ENCODE peak calls at places on chromosome 3, in four cellular contexts. K, W, A and M are unnamed samples.

GRCh38 chr3:105956311-105956710 is 87.5 kb upstream of the CBLB start:
- DNase-seq in K (no peak), W (peak; percentile 44), A (no peak), M (no peak)

GRCh38 chr3:112671930-112672715 is 31.2 kb upstream of the CCDC80 start:
- DNase-seq in K (peak; percentile 98), W (peak; percentile 91), A (no peak), M (no peak)

GRCh38 chr3:152047465-152047864 is 174.0 kb downstream of the SUCNR1 start:
- DNase-seq in K (peak; percentile 68), W (peak; percentile 81), A (no peak), M (no peak)

GRCh38 chr3:179801263-179801662 is 148.4 kb downstream of the USP13 start:
- DNase-seq in K (peak; percentile 96), W (peak; percentile 98), A (no peak), M (no peak)

GRCh38 chr3:59056706-59057105 is 6.9 kb upstream of the CFAP20DC start:
- DNase-seq in K (peak; percentile 19), W (no peak), A (no peak), M (no peak)

GRCh38 chr3:197435426-197435825 is 120.3 kb downstream of the BDH1 start:
- DNase-seq in K (no peak), W (no peak), A (no peak), M (no peak)

GRCh38 chr3:99023590-99024192 is 122.2 kb upstream of the DCBLD2 start:
- DNase-seq in K (peak; percentile 56), W (peak; percentile 84), A (no peak), M (no peak)

GRCh38 chr3:126456211-126456610 is 19.5 kb downstream of the ZXDC start:
- DNase-seq in K (no peak), W (no peak), A (no peak), M (no peak)

GRCh38 chr3:120753831-120754230 is 11.3 kb downstream of the GTF2E1 start:
- DNase-seq in K (peak; percentile 27), W (peak; percentile 63), A (no peak), M (no peak)

GRCh38 chr3:149717391-149718056 is 34.8 kb downstream of the COMMD2 start:
- DNase-seq in K (peak; percentile 82), W (peak; percentile 91), A (no peak), M (peak; percentile 46)

GRCh38 chr3:156449712-156450574 is 105.0 kb downstream of the SSR3 start:
- DNase-seq in K (peak; percentile 30), W (peak; percentile 21), A (no peak), M (no peak)

GRCh38 chr3:5426094-5426883 is 238.8 kb downstream of the EDEM1 start:
- DNase-seq in K (peak; percentile 22), W (peak; percentile 6), A (peak; percentile 66), M (peak; percentile 86)

GRCh38 chr3:23130406-23130805 is 72.7 kb upstream of the UBE2E2 start:
- DNase-seq in K (no peak), W (no peak), A (no peak), M (no peak)

GRCh38 chr3:72924055-72924454 is 36.2 kb downstream of the GXYLT2 start:
- DNase-seq in K (no peak), W (no peak), A (no peak), M (no peak)

GRCh38 chr3:21781371-21781770 is 30.4 kb upstream of the ZNF385D start:
- DNase-seq in K (no peak), W (no peak), A (no peak), M (no peak)

GRCh38 chr3:35141406-35141805 is 497.9 kb upstream of the ARPP21 start:
- DNase-seq in K (no peak), W (no peak), A (no peak), M (no peak)

GRCh38 chr3:107387555-107387954 is 10.3 kb downstream of the CCDC54 start:
- DNase-seq in K (peak; percentile 79), W (peak; percentile 27), A (no peak), M (no peak)

GRCh38 chr3:53776494-53777101 is 69.6 kb downstream of the CHDH start:
- DNase-seq in K (peak; percentile 8), W (peak; percentile 64), A (no peak), M (no peak)

GRCh38 chr3:152019516-152019915 is 146.1 kb downstream of the SUCNR1 start:
- DNase-seq in K (no peak), W (no peak), A (no peak), M (no peak)

GRCh38 chr3:4826237-4827100 is 152.8 kb upstream of the BHLHE40 start:
- DNase-seq in K (no peak), W (no peak), A (peak; percentile 85), M (peak; percentile 86)

GRCh38 chr3:117035785-117036184 is 326.2 kb downstream of the TUSC7 start:
- DNase-seq in K (peak; percentile 30), W (peak; percentile 42), A (peak; percentile 16), M (no peak)

GRCh38 chr3:126155819-126156218 is 24.6 kb downstream of the ALDH1L1 start:
- DNase-seq in K (no peak), W (no peak), A (no peak), M (no peak)

GRCh38 chr3:44885618-44886017 is 11.2 kb downstream of the TGM4 start:
- DNase-seq in K (peak; percentile 96), W (peak; percentile 93), A (no peak), M (no peak)

GRCh38 chr3:50405249-50405648 is 45.9 kb upstream of the TMEM115 start:
- DNase-seq in K (peak; percentile 10), W (peak; percentile 54), A (no peak), M (no peak)

DNA sequence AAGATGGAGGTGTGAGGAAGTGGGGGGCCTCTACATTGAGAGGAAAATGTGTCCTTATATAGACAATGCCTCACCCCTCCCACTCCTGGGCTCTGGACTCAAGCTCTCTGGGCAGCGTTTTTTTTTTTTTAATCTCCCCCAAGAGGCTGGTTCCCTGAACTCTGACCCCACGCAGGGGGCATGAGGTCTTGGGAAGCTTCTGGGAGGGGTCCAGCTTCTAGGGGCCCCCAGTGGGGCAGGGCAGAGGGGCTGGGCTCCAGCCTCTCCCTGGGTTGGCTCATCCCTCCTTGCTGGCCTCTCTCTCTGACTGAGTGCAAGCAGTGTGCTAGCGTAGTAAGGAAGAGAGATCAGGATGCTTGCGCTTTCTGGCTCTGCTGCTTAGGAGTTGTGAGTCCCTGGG is 101.4 kb upstream of the HACD2 start:
- DNase-seq in K (no peak), W (no peak), A (no peak), M (peak; percentile 42)
- H3K4me1 ChIP-seq in K (peaks cover 22% of the 10 kb centered on the region), W (peaks cover 62% of the 10 kb centered on the region), A (peaks cover 19% of the 10 kb centered on the region), M (no peaks in the 10 kb centered on the region)

GRCh38 chr3:171755015-171755589 is 55.2 kb downstream of the PLD1 start:
- DNase-seq in K (no peak), W (no peak), A (no peak), M (no peak)

GRCh38 chr3:171753025-171753472 is 57.2 kb downstream of the PLD1 start:
- DNase-seq in K (peak; percentile 20), W (peak; percentile 61), A (no peak), M (no peak)

GRCh38 chr3:171749128-171749527 is 61.2 kb downstream of the PLD1 start:
- DNase-seq in K (no peak), W (no peak), A (no peak), M (no peak)

GRCh38 chr3:171753665-171754408 is 56.4 kb downstream of the PLD1 start:
- DNase-seq in K (peak; percentile 86), W (peak; percentile 81), A (no peak), M (no peak)

DNA sequence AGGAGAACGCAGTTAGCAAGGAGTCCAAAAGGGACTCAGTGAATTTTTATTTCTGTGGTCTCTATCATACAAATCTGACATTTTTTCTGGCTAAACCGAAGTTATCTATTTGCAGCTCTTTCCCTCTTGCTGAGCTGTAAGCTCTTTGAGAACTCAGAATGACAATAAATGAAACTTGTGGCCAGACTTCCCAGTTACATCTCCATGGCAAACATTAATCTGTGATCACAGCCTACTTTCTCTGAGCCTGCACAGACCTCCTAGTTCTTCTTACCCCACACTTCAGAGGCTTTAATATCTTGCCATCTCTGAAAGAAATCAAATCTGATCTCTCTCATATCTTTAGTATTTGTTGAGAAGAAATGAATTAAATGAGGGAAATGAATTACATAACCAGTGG is 58.0 kb downstream of the PLD1 start:
- DNase-seq in K (no peak), W (no peak), A (no peak), M (no peak)
- H3K4me1 ChIP-seq in K (peaks cover 3% of the 10 kb centered on the region), W (peaks cover 35% of the 10 kb centered on the region), A (peaks cover 98% of the 10 kb centered on the region), M (peaks cover 20% of the 10 kb centered on the region)

GRCh38 chr3:125054436-125055164 is 1.2 kb downstream of the HEG1 start:
- DNase-seq in K (peak; percentile 68), W (peak; percentile 78), A (no peak), M (no peak)

GRCh38 chr3:125055165-125055912 is 458 bp downstream of the HEG1 start:
- DNase-seq in K (peak; percentile 20), W (peak; percentile 69), A (peak; percentile 49), M (peak; percentile 76)

GRCh38 chr3:125051715-125052581 is 3.8 kb downstream of the HEG1 start:
- DNase-seq in K (peak; percentile 91), W (peak; percentile 79), A (peak; percentile 70), M (peak; percentile 76)

GRCh38 chr3:125052671-125053303 is 3.0 kb downstream of the HEG1 start:
- DNase-seq in K (peak; percentile 92), W (peak; percentile 78), A (no peak), M (peak; percentile 48)

GRCh38 chr3:125053304-125053699 is 2.5 kb downstream of the HEG1 start:
- DNase-seq in K (no peak), W (no peak), A (no peak), M (no peak)
- H3K4me1 ChIP-seq in K (peaks cover 27% of the 10 kb centered on the region), W (peaks cover 47% of the 10 kb centered on the region), A (peaks cover 90% of the 10 kb centered on the region), M (peaks cover 16% of the 10 kb centered on the region)

GRCh38 chr3:47162695-47163022 is 1.3 kb downstream of the SETD2 start:
- DNase-seq in K (peak; percentile 16), W (peak; percentile 44), A (no peak), M (no peak)
- H3K4me1 ChIP-seq in K (peaks cover 6% of the 10 kb centered on the region), W (peaks cover 24% of the 10 kb centered on the region), A (peaks cover 85% of the 10 kb centered on the region), M (peaks cover 57% of the 10 kb centered on the region)

GRCh38 chr3:188156051-188156450 is 2.1 kb downstream of the LPP start:
- DNase-seq in K (no peak), W (no peak), A (no peak), M (no peak)

GRCh38 chr3:188157971-188158370 is 4.0 kb downstream of the LPP start:
- DNase-seq in K (no peak), W (no peak), A (no peak), M (no peak)

GRCh38 chr3:188160751-188161150 is 6.8 kb downstream of the LPP start:
- DNase-seq in K (no peak), W (no peak), A (no peak), M (no peak)

GRCh38 chr3:188157407-188157806 is 3.5 kb downstream of the LPP start:
- DNase-seq in K (no peak), W (no peak), A (no peak), M (no peak)

DNA sequence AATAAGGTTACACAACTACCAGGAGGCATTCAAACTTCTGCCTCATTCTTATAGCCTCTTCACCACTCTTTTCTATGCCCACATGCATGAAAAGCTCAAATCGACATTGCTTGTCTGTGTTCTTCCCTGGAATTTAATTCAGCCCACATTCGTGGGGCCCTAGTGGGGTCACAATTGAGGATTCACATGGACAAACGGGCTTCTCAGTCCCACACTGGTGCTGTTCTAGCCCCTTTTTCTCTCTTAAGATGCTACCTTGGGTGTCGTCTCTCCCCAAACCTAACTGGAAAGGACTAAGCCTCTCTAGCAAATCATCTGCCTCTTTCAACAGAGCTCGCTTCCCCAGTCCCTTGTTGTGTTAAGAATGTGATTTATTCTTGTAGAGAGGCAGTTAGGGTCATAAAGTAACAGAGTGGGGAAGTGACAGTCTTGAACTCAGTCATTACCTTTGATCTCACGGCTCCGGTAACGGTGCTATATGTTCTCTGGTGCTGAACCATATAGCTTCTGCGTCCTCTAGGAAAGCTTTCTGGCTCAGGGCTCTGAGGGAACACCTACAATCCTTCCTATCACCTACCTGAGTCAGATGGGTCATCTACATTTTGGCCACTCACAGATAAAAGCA is 4.9 kb downstream of the LPP start:
- DNase-seq in K (no peak), W (no peak), A (no peak), M (no peak)
- H3K4me1 ChIP-seq in K (peaks cover 19% of the 10 kb centered on the region), W (peaks cover 10% of the 10 kb centered on the region), A (peaks cover 100% of the 10 kb centered on the region), M (peaks cover 12% of the 10 kb centered on the region)